ENCODE peak calls at places on chromosome 20, in four cellular contexts. One of them, this sample, is unnamed.

GRCh38 chr20:42701948-42702347 is 487.8 kb downstream of the PTPRT start:
- DNase-seq in BE2C: no peak
- DNase-seq in psoas muscle: no peak
- DNase-seq in aorta: no peak
- DNase-seq in this sample: no peak

GRCh38 chr20:33825340-33826269 is 14.5 kb downstream of the CHMP4B start:
- DNase-seq in BE2C: no peak
- DNase-seq in aorta: no peak
- DNase-seq in psoas muscle: no peak
- DNase-seq in this sample: no peak

GRCh38 chr20:58870293-58871014 is 17.9 kb downstream of the GNAS start:
- DNase-seq in psoas muscle: peak; percentile 81
- DNase-seq in aorta: peak; percentile 79
- DNase-seq in BE2C: peak; percentile 80
- DNase-seq in this sample: peak; percentile 72

GRCh38 chr20:25041813-25042530 is 16.0 kb downstream of the ACSS1 start:
- DNase-seq in aorta: peak; percentile 36
- DNase-seq in psoas muscle: peak; percentile 42
- DNase-seq in BE2C: no peak
- DNase-seq in this sample: no peak

GRCh38 chr20:21395039-21395665 is 2.2 kb downstream of the NKX2-4 start:
- DNase-seq in psoas muscle: no peak
- DNase-seq in aorta: no peak
- DNase-seq in BE2C: no peak
- DNase-seq in this sample: no peak

GRCh38 chr20:25356294-25356933 is 34.2 kb downstream of the ABHD12 start:
- DNase-seq in aorta: no peak
- DNase-seq in BE2C: peak; percentile 26
- DNase-seq in psoas muscle: no peak
- DNase-seq in this sample: no peak

GRCh38 chr20:17357238-17357637 is 130.4 kb downstream of the PCSK2 start:
- DNase-seq in psoas muscle: no peak
- DNase-seq in aorta: no peak
- DNase-seq in BE2C: no peak
- DNase-seq in this sample: no peak

GRCh38 chr20:21052686-21053001 is 53.5 kb downstream of the LINC00237 start:
- DNase-seq in BE2C: no peak
- DNase-seq in psoas muscle: no peak
- DNase-seq in aorta: no peak
- DNase-seq in this sample: no peak

GRCh38 chr20:52937701-52938100 is 34.5 kb upstream of the TSHZ2 start:
- DNase-seq in BE2C: peak; percentile 39
- DNase-seq in aorta: no peak
- DNase-seq in psoas muscle: no peak
- DNase-seq in this sample: no peak

GRCh38 chr20:34979366-34980153 is 23.9 kb downstream of the MYH7B start:
- DNase-seq in aorta: peak; percentile 45
- DNase-seq in psoas muscle: peak; percentile 82
- DNase-seq in BE2C: peak; percentile 42
- DNase-seq in this sample: no peak

GRCh38 chr20:11411765-11412164 is 505.9 kb upstream of the BTBD3 start:
- DNase-seq in aorta: no peak
- DNase-seq in psoas muscle: no peak
- DNase-seq in BE2C: peak; percentile 73
- DNase-seq in this sample: no peak

GRCh38 chr20:21360686-21361085 is 36.6 kb downstream of the NKX2-4 start:
- DNase-seq in aorta: no peak
- DNase-seq in psoas muscle: no peak
- DNase-seq in BE2C: no peak
- DNase-seq in this sample: no peak

GRCh38 chr20:17806739-17807441 is 107.1 kb downstream of the BANF2 start:
- DNase-seq in aorta: peak; percentile 75
- DNase-seq in psoas muscle: peak; percentile 82
- DNase-seq in BE2C: peak; percentile 33
- DNase-seq in this sample: peak; percentile 64

GRCh38 chr20:3221398-3222226 is 12.3 kb downstream of the ITPA start:
- DNase-seq in BE2C: no peak
- DNase-seq in aorta: no peak
- DNase-seq in psoas muscle: peak; percentile 79
- DNase-seq in this sample: no peak
- H3K4me1 ChIP-seq in BE2C: peaks cover 3% of the 10 kb centered on the region
- H3K4me1 ChIP-seq in aorta: no peaks in the 10 kb centered on the region
- H3K4me1 ChIP-seq in psoas muscle: peaks cover 31% of the 10 kb centered on the region
- H3K4me1 ChIP-seq in this sample: no peaks in the 10 kb centered on the region

DNA sequence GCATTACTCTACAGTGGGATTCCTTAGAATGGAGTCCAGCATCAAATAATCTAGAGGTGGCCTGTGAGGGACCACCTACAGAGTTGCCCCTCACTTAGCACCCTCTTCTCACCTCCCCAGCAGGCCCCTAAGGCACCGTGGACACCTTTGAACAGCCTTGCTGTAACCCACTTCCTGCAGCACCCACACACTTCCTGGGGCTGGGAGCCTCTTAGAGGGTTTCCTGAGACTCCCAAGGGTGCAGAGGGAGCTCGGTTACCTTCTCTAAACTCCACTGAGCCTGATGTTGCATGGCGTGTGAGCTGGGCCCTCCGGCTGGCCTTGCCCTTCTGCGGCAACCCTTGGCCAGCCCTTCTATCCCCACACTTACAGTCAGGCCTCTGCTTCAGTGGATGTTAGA is 7.3 kb upstream of the SIRPG start:
- DNase-seq in BE2C: no peak
- DNase-seq in psoas muscle: no peak
- DNase-seq in aorta: no peak
- DNase-seq in this sample: no peak
- H3K4me3 ChIP-seq in BE2C: no peak overlapping the region
- H3K4me3 ChIP-seq in psoas muscle: no peak overlapping the region
- H3K4me3 ChIP-seq in aorta: no peak overlapping the region
- H3K4me3 ChIP-seq in this sample: no peak overlapping the region

DNA sequence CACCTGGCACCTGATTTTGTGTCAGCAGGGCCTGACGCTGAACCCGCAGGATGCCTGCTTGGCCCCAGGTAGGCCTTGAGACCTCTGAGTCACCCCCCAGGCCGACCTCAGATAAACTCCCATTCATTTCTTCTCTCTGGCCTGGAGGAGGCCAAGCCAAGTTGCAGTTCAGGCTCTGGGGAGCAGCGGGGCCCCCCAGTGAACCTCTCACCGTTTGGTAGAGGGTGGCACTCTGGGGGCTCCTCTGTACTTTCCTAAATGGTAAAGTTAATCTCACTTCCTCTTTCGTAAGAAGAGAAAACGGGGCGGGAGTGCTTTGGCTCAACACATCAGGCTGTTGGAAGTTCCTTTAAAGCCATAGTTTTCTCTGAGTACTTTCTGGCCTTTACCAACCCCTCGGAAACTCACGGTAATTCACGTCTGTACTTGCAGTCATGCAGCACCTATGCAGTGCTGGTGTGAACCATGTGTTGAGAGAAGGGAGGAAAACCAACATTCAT is 2.8 kb downstream of the SIRPA start:
- DNase-seq in aorta: peak; percentile 67
- DNase-seq in BE2C: no peak
- DNase-seq in psoas muscle: no peak
- DNase-seq in this sample: no peak
- H3K4me1 ChIP-seq in aorta: no peaks in the 10 kb centered on the region
- H3K4me1 ChIP-seq in BE2C: no peaks in the 10 kb centered on the region
- H3K4me1 ChIP-seq in psoas muscle: peaks cover 23% of the 10 kb centered on the region
- H3K4me1 ChIP-seq in this sample: no peaks in the 10 kb centered on the region

DNA sequence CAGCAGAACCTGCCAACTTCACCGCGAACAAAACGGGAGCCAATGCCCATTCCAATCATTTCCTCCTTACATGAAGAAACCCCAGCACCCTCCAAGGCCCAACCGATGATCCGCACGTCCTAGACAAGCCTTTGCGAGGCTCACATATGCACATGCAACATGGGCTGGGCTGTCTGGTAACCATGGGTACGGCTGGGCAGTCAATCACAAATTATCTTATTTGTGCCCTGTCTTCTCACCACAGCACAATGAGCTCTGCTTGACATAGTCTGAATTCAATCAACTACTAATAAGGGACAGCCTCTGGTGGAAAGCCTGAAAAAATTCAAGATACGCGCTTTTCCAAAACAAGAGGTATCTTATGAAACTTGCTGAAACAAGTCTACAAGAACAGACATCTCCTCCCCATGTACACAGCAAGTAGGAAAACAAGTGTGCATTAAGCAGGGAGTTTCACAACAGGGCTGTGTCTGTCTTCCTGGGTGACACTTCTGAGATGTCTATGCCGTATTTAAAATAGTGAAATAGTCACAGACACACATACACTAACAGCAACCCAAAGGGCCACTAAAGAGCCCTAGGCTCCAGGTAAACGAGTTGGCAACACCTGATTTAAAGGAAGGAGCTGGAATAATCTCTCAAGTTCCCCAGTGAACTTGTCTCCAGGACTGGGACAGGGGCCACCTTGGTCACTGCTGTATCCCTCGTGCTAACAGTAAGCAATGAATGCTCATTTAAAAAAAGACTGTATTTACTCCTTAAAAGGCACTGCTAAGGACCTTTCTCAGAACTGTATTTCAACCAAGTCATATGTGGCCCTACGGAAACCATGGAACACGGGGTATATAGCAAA is 1.5 kb downstream of the DIDO1 start:
- DNase-seq in BE2C: no peak
- DNase-seq in aorta: no peak
- DNase-seq in psoas muscle: no peak
- DNase-seq in this sample: peak; percentile 42
- H3K4me3 ChIP-seq in BE2C: peak overlapping the region; percentile 97
- H3K4me3 ChIP-seq in aorta: peak overlapping the region; percentile 6
- H3K4me3 ChIP-seq in psoas muscle: peak overlapping the region; percentile 99
- H3K4me3 ChIP-seq in this sample: peak overlapping the region; percentile 93

GRCh38 chr20:22523499-22524392 is 60.6 kb downstream of the FOXA2 start:
- DNase-seq in BE2C: no peak
- DNase-seq in psoas muscle: no peak
- DNase-seq in aorta: no peak
- DNase-seq in this sample: peak; percentile 82

GRCh38 chr20:22525069-22525820 is 59.1 kb downstream of the FOXA2 start:
- DNase-seq in aorta: no peak
- DNase-seq in BE2C: no peak
- DNase-seq in psoas muscle: no peak
- DNase-seq in this sample: peak; percentile 77

GRCh38 chr20:22525821-22526220 is 58.6 kb downstream of the FOXA2 start:
- DNase-seq in psoas muscle: no peak
- DNase-seq in aorta: no peak
- DNase-seq in BE2C: no peak
- DNase-seq in this sample: peak; percentile 81

GRCh38 chr20:22523128-22523498 is 61.3 kb downstream of the FOXA2 start:
- DNase-seq in aorta: no peak
- DNase-seq in BE2C: no peak
- DNase-seq in psoas muscle: no peak
- DNase-seq in this sample: no peak

DNA sequence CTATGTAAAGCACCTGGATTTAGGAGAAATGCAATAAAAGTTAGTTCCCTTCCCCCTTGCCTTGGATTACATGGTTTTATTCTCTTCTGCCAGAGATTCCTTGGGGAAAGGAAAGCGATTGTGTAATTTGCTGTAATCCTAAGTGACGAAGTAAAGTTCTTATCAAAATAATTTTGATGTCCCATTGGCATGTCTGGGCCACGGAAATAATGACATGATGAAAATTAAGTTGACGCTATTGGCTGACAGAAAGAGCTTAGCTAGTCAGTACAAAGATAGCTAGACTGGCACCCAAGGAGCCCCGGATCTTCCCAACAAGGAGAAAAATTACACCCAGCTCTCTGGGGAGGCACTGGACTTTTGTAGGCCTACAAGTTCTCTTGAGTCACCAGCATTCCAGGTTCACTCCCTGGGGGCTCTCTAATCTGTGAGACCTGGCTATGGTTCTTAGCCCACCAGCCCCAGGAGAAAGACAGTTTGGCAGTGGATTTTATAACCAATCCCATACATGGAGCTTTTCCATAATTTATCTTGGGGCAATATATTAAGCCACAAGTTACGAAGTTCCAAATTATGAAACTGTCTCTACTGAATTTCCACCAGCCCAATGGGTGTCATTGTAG is 59.9 kb downstream of the FOXA2 start:
- DNase-seq in BE2C: no peak
- DNase-seq in aorta: no peak
- DNase-seq in psoas muscle: no peak
- DNase-seq in this sample: no peak
- H3K4me1 ChIP-seq in BE2C: no peaks in the 10 kb centered on the region
- H3K4me1 ChIP-seq in aorta: no peaks in the 10 kb centered on the region
- H3K4me1 ChIP-seq in psoas muscle: no peaks in the 10 kb centered on the region
- H3K4me1 ChIP-seq in this sample: no peaks in the 10 kb centered on the region

GRCh38 chr20:10167025-10167424 is 51.6 kb upstream of the SNAP25 start:
- DNase-seq in aorta: no peak
- DNase-seq in BE2C: no peak
- DNase-seq in psoas muscle: no peak
- DNase-seq in this sample: no peak
- H3K4me3 ChIP-seq in aorta: no peak overlapping the region
- H3K4me3 ChIP-seq in BE2C: no peak overlapping the region
- H3K4me3 ChIP-seq in psoas muscle: no peak overlapping the region
- H3K4me3 ChIP-seq in this sample: no peak overlapping the region

GRCh38 chr20:38034108-38034649 is 633 bp downstream of the RPRD1B start:
- DNase-seq in aorta: no peak
- DNase-seq in BE2C: no peak
- DNase-seq in psoas muscle: no peak
- DNase-seq in this sample: no peak
- H3K4me1 ChIP-seq in aorta: peaks cover 2% of the 10 kb centered on the region
- H3K4me1 ChIP-seq in BE2C: no peaks in the 10 kb centered on the region
- H3K4me1 ChIP-seq in psoas muscle: peaks cover 62% of the 10 kb centered on the region
- H3K4me1 ChIP-seq in this sample: peaks cover 43% of the 10 kb centered on the region

GRCh38 chr20:36887779-36888133 is 11.8 kb downstream of the TLDC2 start:
- DNase-seq in aorta: no peak
- DNase-seq in BE2C: no peak
- DNase-seq in psoas muscle: no peak
- DNase-seq in this sample: no peak
- H3K4me3 ChIP-seq in aorta: no peak overlapping the region
- H3K4me3 ChIP-seq in BE2C: no peak overlapping the region
- H3K4me3 ChIP-seq in psoas muscle: no peak overlapping the region
- H3K4me3 ChIP-seq in this sample: no peak overlapping the region